ENCODE peak calls at places on chromosomes 5 and 9, in nine cellular contexts. One of them, this sample, is unnamed.

GRCh38 chr9:106869028-106869427 is 6.1 kb downstream of the ZNF462 start:
- DNase-seq in CD4-positive, alpha-beta memory T cell: no peak
- DNase-seq in iris pigment epithelial cell: no peak
- DNase-seq in stimulated activated CD4-positive, alpha-beta T cell treated with anti-CD3 and anti-CD28 coated beads, Interleukin-4, amount 100 ng/mL, for 4 hours: no peak
- DNase-seq in fibroblast of villous mesenchyme: no peak
- DNase-seq in sciatic nerve: no peak
- DNase-seq in transverse colon: no peak
- DNase-seq in nephron progenitor cell: no peak
- DNase-seq in ascending aorta: no peak
- DNase-seq in this sample: no peak

GRCh38 chr9:37471942-37472679 is 6.9 kb upstream of the ZBTB5 start:
- DNase-seq in ascending aorta: no peak
- DNase-seq in nephron progenitor cell: no peak
- DNase-seq in stimulated activated CD4-positive, alpha-beta T cell treated with anti-CD3 and anti-CD28 coated beads, Interleukin-4, amount 100 ng/mL, for 4 hours: no peak
- DNase-seq in sciatic nerve: no peak
- DNase-seq in fibroblast of villous mesenchyme: peak
- DNase-seq in transverse colon: no peak
- DNase-seq in iris pigment epithelial cell: peak
- DNase-seq in CD4-positive, alpha-beta memory T cell: no peak
- DNase-seq in this sample: no peak

GRCh38 chr9:122819326-122819725 is 9.1 kb downstream of the PDCL start:
- DNase-seq in CD4-positive, alpha-beta memory T cell: no peak
- DNase-seq in nephron progenitor cell: no peak
- DNase-seq in transverse colon: no peak
- DNase-seq in ascending aorta: no peak
- DNase-seq in sciatic nerve: peak
- DNase-seq in iris pigment epithelial cell: peak
- DNase-seq in fibroblast of villous mesenchyme: peak
- DNase-seq in stimulated activated CD4-positive, alpha-beta T cell treated with anti-CD3 and anti-CD28 coated beads, Interleukin-4, amount 100 ng/mL, for 4 hours: no peak
- DNase-seq in this sample: no peak

GRCh38 chr5:139985733-139986132 is 57.4 kb downstream of the NRG2 start:
- DNase-seq in transverse colon: no peak
- DNase-seq in stimulated activated CD4-positive, alpha-beta T cell treated with anti-CD3 and anti-CD28 coated beads, Interleukin-4, amount 100 ng/mL, for 4 hours: no peak
- DNase-seq in sciatic nerve: no peak
- DNase-seq in nephron progenitor cell: no peak
- DNase-seq in ascending aorta: no peak
- DNase-seq in CD4-positive, alpha-beta memory T cell: no peak
- DNase-seq in fibroblast of villous mesenchyme: peak
- DNase-seq in iris pigment epithelial cell: peak
- DNase-seq in this sample: no peak

GRCh38 chr5:180646289-180646962 is 3.0 kb downstream of the FLT4 start:
- DNase-seq in fibroblast of villous mesenchyme: no peak
- DNase-seq in iris pigment epithelial cell: no peak
- DNase-seq in CD4-positive, alpha-beta memory T cell: no peak
- DNase-seq in sciatic nerve: no peak
- DNase-seq in ascending aorta: no peak
- DNase-seq in stimulated activated CD4-positive, alpha-beta T cell treated with anti-CD3 and anti-CD28 coated beads, Interleukin-4, amount 100 ng/mL, for 4 hours: no peak
- DNase-seq in transverse colon: peak
- DNase-seq in nephron progenitor cell: no peak
- DNase-seq in this sample: no peak

GRCh38 chr5:87361031-87361443 is 51.7 kb downstream of the CCNH start:
- DNase-seq in sciatic nerve: no peak
- DNase-seq in stimulated activated CD4-positive, alpha-beta T cell treated with anti-CD3 and anti-CD28 coated beads, Interleukin-4, amount 100 ng/mL, for 4 hours: no peak
- DNase-seq in nephron progenitor cell: no peak
- DNase-seq in transverse colon: no peak
- DNase-seq in fibroblast of villous mesenchyme: peak
- DNase-seq in ascending aorta: no peak
- DNase-seq in iris pigment epithelial cell: peak
- DNase-seq in CD4-positive, alpha-beta memory T cell: no peak
- DNase-seq in this sample: no peak

GRCh38 chr9:19456996-19457693 is 48.3 kb downstream of the ACER2 start:
- DNase-seq in stimulated activated CD4-positive, alpha-beta T cell treated with anti-CD3 and anti-CD28 coated beads, Interleukin-4, amount 100 ng/mL, for 4 hours: peak
- DNase-seq in sciatic nerve: peak
- DNase-seq in transverse colon: peak
- DNase-seq in iris pigment epithelial cell: peak
- DNase-seq in ascending aorta: no peak
- DNase-seq in CD4-positive, alpha-beta memory T cell: peak
- DNase-seq in fibroblast of villous mesenchyme: peak
- DNase-seq in nephron progenitor cell: peak
- DNase-seq in this sample: no peak

GRCh38 chr5:171842006-171842776 is 56.6 kb downstream of the SMIM23 start:
- DNase-seq in CD4-positive, alpha-beta memory T cell: no peak
- DNase-seq in fibroblast of villous mesenchyme: peak
- DNase-seq in ascending aorta: no peak
- DNase-seq in nephron progenitor cell: no peak
- DNase-seq in stimulated activated CD4-positive, alpha-beta T cell treated with anti-CD3 and anti-CD28 coated beads, Interleukin-4, amount 100 ng/mL, for 4 hours: no peak
- DNase-seq in sciatic nerve: no peak
- DNase-seq in transverse colon: no peak
- DNase-seq in iris pigment epithelial cell: no peak
- DNase-seq in this sample: no peak

GRCh38 chr5:144142030-144142825 is 28.2 kb downstream of the YIPF5 start:
- DNase-seq in sciatic nerve: no peak
- DNase-seq in CD4-positive, alpha-beta memory T cell: peak
- DNase-seq in stimulated activated CD4-positive, alpha-beta T cell treated with anti-CD3 and anti-CD28 coated beads, Interleukin-4, amount 100 ng/mL, for 4 hours: no peak
- DNase-seq in nephron progenitor cell: no peak
- DNase-seq in iris pigment epithelial cell: peak
- DNase-seq in ascending aorta: no peak
- DNase-seq in transverse colon: no peak
- DNase-seq in fibroblast of villous mesenchyme: peak
- DNase-seq in this sample: peak

This sample was measured in MM.1S.